ENCODE peak calls at places on chromosomes 16 and 17, in six cellular contexts. X is CD4-positive, alpha-beta memory T cell; J is hypothalamus; Y is left ventricle myocardium superior; M is dorsolateral prefrontal cortex; T is activated naive CD4-positive, alpha-beta T cell. H is an unnamed sample.
A peak's percentile ranks its signal among the peaks of the same experiment; 100 is the strongest.

GRCh38 chr16:73022534-73022933 is 25.4 kb downstream of the ZFHX3 start:
- DNase-seq in X (no peak), J (no peak), Y (no peak), M (no peak), T (no peak), H (no peak)

GRCh38 chr16:3745751-3746355 is 28.5 kb upstream of the TRAP1 start:
- DNase-seq in X (no peak), J (no peak), Y (no peak), M (no peak), T (no peak), H (no peak)

GRCh38 chr17:80769516-80769915 is 222.1 kb upstream of the CHMP6 start:
- DNase-seq in X (no peak), J (no peak), Y (no peak), M (no peak), T (no peak), H (no peak)

GRCh38 chr16:9212621-9213020 is 121.2 kb downstream of the HAPSTR1 start:
- DNase-seq in X (no peak), J (no peak), Y (no peak), M (no peak), T (no peak), H (no peak)

GRCh38 chr17:4498461-4499397 is at the start of gene SPNS2:
- DNase-seq in X (peak; percentile 57), J (peak; percentile 9), Y (peak; percentile 86), M (peak; percentile 44), T (no peak), H (peak; percentile 67)

GRCh38 chr17:31528291-31528874 is 136.9 kb downstream of the RAB11FIP4 start:
- DNase-seq in X (no peak), J (no peak), Y (no peak), M (no peak), T (no peak), H (no peak)

GRCh38 chr17:14307560-14308024 is 6.7 kb downstream of the HS3ST3B1 start:
- DNase-seq in X (no peak), J (no peak), Y (no peak), M (no peak), T (no peak), H (no peak)

GRCh38 chr17:3843935-3844516 is 2.0 kb downstream of the NCBP3 start:
- DNase-seq in X (peak; percentile 27), J (no peak), Y (no peak), M (no peak), T (no peak), H (no peak)

GRCh38 chr17:4914009-4914408 is 11.1 kb upstream of the CHRNE start:
- DNase-seq in X (no peak), J (no peak), Y (no peak), M (no peak), T (no peak), H (no peak)

GRCh38 chr17:62966426-62967110 is 533 bp downstream of the TANC2 start:
- DNase-seq in X (peak; percentile 5), J (peak; percentile 33), Y (no peak), M (peak; percentile 50), T (no peak), H (peak; percentile 71)

GRCh38 chr16:52573365-52574104 is 26.6 kb upstream of the TOX3 start:
- DNase-seq in X (no peak), J (no peak), Y (no peak), M (no peak), T (no peak), H (no peak)

GRCh38 chr17:8675306-8675705 is 44.8 kb upstream of the MYH10 start:
- DNase-seq in X (no peak), J (no peak), Y (no peak), M (no peak), T (no peak), H (no peak)

GRCh38 chr17:2263183-2263954 is 40.2 kb downstream of the SMG6 start:
- DNase-seq in X (no peak), J (no peak), Y (no peak), M (no peak), T (no peak), H (no peak)

GRCh38 chr17:10197721-10198508 is 491 bp downstream of the GAS7 start:
- DNase-seq in X (no peak), J (no peak), Y (peak; percentile 58), M (no peak), T (no peak), H (peak; percentile 79)

GRCh38 chr17:79840989-79841286 is 1.7 kb upstream of the CBX4 start:
- DNase-seq in X (no peak), J (no peak), Y (no peak), M (no peak), T (no peak), H (no peak)

GRCh38 chr17:42365136-42365535 is 23.1 kb downstream of the STAT3 start:
- DNase-seq in X (no peak), J (no peak), Y (no peak), M (no peak), T (no peak), H (no peak)

GRCh38 chr17:350706-351435 is 1.7 kb downstream of the RPH3AL start:
- DNase-seq in X (no peak), J (no peak), Y (peak; percentile 83), M (no peak), T (no peak), H (no peak)

GRCh38 chr17:62617894-62618472 is 9.5 kb upstream of the MRC2 start:
- DNase-seq in X (no peak), J (no peak), Y (no peak), M (no peak), T (no peak), H (no peak)

GRCh38 chr16:66052745-66053144 is 313.7 kb upstream of the CDH5 start:
- DNase-seq in X (no peak), J (no peak), Y (no peak), M (no peak), T (no peak), H (no peak)

GRCh38 chr17:39769974-39770587 is 32.3 kb downstream of the GRB7 start:
- DNase-seq in X (peak; percentile 72), J (no peak), Y (no peak), M (no peak), T (no peak), H (no peak)

GRCh38 chr16:85554791-85555548 is 58.2 kb upstream of the GSE1 start:
- DNase-seq in X (peak; percentile 63), J (no peak), Y (peak; percentile 76), M (peak; percentile 48), T (peak; percentile 29), H (peak; percentile 86)

GRCh38 chr17:47225436-47225858 is 16.3 kb downstream of the MYL4 start:
- DNase-seq in X (no peak), J (no peak), Y (no peak), M (no peak), T (no peak), H (no peak)

GRCh38 chr16:54286330-54287017 is at the start of gene IRX3:
- DNase-seq in X (no peak), J (no peak), Y (peak; percentile 93), M (no peak), T (no peak), H (peak; percentile 88)

GRCh38 chr16:63361032-63361624 is 1324.9 kb upstream of the CDH8 start:
- DNase-seq in X (no peak), J (no peak), Y (no peak), M (peak; percentile 6), T (no peak), H (peak; percentile 61)

GRCh38 chr16:19574625-19575024 is 19.1 kb downstream of the VPS35L start:
- DNase-seq in X (no peak), J (no peak), Y (no peak), M (no peak), T (no peak), H (no peak)

H was measured in retina.